ENCODE peak calls at places on chromosomes 3 and 15, in ten cellular contexts. Q is H4; J is left lung; B is body of pancreas; N is effector CD4-positive, alpha-beta T cell; S is CD4-positive, alpha-beta T cell; V is GM20000; A is activated T-cell treated with anti-CD3 and anti-CD28 coated beads for 4 hours; O is amniotic stem cell; X is NCI-H446. R is an unnamed sample.

GRCh38 chr3:154304936-154305335 is 19.4 kb downstream of the DHX36 start:
- DNase-seq in J (no peak), B (no peak), O (no peak), Q (no peak), A (no peak), X (no peak), V (no peak), S (no peak), N (no peak), R (no peak)

GRCh38 chr3:123447749-123448502 is 964 bp downstream of the ADCY5 start:
- DNase-seq in B (peak; percentile 27), S (no peak), A (no peak), X (no peak), V (peak; percentile 91), O (no peak), N (peak; percentile 11), Q (no peak), J (peak; percentile 83), R (no peak)

GRCh38 chr3:119681279-119681678 is 4.1 kb upstream of the COX17 start:
- DNase-seq in A (no peak), V (peak; percentile 44), X (no peak), N (no peak), S (no peak), B (no peak), J (no peak), O (no peak), Q (peak; percentile 51), R (no peak)

GRCh38 chr3:41194701-41195100 is 4.6 kb upstream of the CTNNB1 start:
- DNase-seq in S (no peak), Q (no peak), A (no peak), J (no peak), B (no peak), X (no peak), N (no peak), V (no peak), O (no peak), R (no peak)

GRCh38 chr15:88704791-88705768 is 66.3 kb downstream of the ISG20 start:
- DNase-seq in B (no peak), N (no peak), X (no peak), Q (no peak), O (no peak), A (no peak), J (no peak), S (no peak), V (no peak), R (no peak)

GRCh38 chr15:82646250-82647044 is 716 bp downstream of the CPEB1 start:
- DNase-seq in B (peak; percentile 45), S (no peak), O (no peak), X (no peak), N (no peak), J (no peak), A (no peak), Q (no peak), V (no peak), R (no peak)

GRCh38 chr15:101489633-101490407 is at the start of gene PCSK6:
- DNase-seq in V (peak; percentile 75), A (no peak), O (no peak), Q (no peak), B (no peak), X (no peak), S (no peak), J (no peak), N (no peak), R (no peak)

GRCh38 chr15:63107895-63108546 is 13.6 kb upstream of the LACTB start:
- DNase-seq in Q (peak; percentile 100), N (no peak), A (no peak), S (no peak), J (no peak), X (no peak), O (peak; percentile 99), B (peak; percentile 26), V (no peak), R (no peak)

GRCh38 chr15:79310612-79310984 is 314 bp upstream of the TMED3 start:
- DNase-seq in O (no peak), V (no peak), A (no peak), J (no peak), N (no peak), Q (peak; percentile 23), B (peak; percentile 34), X (no peak), S (no peak), R (no peak)

GRCh38 chr3:126340596-126340942 is 16.6 kb downstream of the KLF15 start:
- DNase-seq in O (no peak), Q (no peak), J (no peak), N (no peak), V (no peak), S (no peak), B (no peak), A (no peak), X (no peak), R (peak; percentile 40)

GRCh38 chr3:178777718-178778411 is 241.6 kb downstream of the KCNMB2 start:
- DNase-seq in Q (no peak), X (no peak), A (no peak), J (no peak), N (no peak), S (no peak), O (peak; percentile 7), V (peak; percentile 33), B (no peak), R (no peak)

GRCh38 chr15:22891426-22892210 is 53.2 kb downstream of the NIPA2 start:
- DNase-seq in X (no peak), A (no peak), V (no peak), O (no peak), J (no peak), Q (no peak), S (no peak), N (no peak), B (no peak), R (no peak)

GRCh38 chr3:44323341-44323955 is 15.1 kb upstream of the TCAIM start:
- DNase-seq in N (peak; percentile 49), V (peak; percentile 23), A (peak; percentile 41), B (peak; percentile 78), Q (peak; percentile 37), J (no peak), S (peak; percentile 26), X (peak; percentile 32), O (peak; percentile 59), R (no peak)

GRCh38 chr3:104206925-104207324 is 1159.8 kb upstream of the ALCAM start:
- DNase-seq in V (no peak), A (no peak), Q (no peak), N (no peak), J (no peak), X (no peak), S (no peak), B (peak; percentile 25), O (no peak), R (no peak)

GRCh38 chr3:188187055-188187454 is 33.1 kb downstream of the LPP start:
- DNase-seq in Q (no peak), N (no peak), S (no peak), J (no peak), O (no peak), A (no peak), X (no peak), V (no peak), B (no peak), R (no peak)

GRCh38 chr15:96817900-96818299 is 487.4 kb downstream of the NR2F2 start:
- DNase-seq in N (no peak), X (no peak), B (no peak), J (no peak), Q (no peak), V (no peak), A (no peak), S (no peak), O (no peak), R (no peak)

GRCh38 chr3:37096292-37096691 is 78.1 kb downstream of the LRRFIP2 start:
- DNase-seq in X (no peak), B (no peak), Q (no peak), N (no peak), A (no peak), O (no peak), J (no peak), V (no peak), S (no peak), R (no peak)

GRCh38 chr3:185820973-185821758 is 3.7 kb downstream of the IGF2BP2 start:
- DNase-seq in Q (peak; percentile 74), N (no peak), A (no peak), B (no peak), S (no peak), X (no peak), O (peak; percentile 49), V (no peak), J (no peak), R (no peak)

GRCh38 chr15:29652595-29652994 is 169.7 kb downstream of the TJP1 start:
- DNase-seq in O (no peak), B (no peak), A (no peak), J (no peak), S (no peak), N (no peak), Q (no peak), V (no peak), X (no peak), R (no peak)

GRCh38 chr3:30124435-30125390 is 481.7 kb upstream of the TGFBR2 start:
- DNase-seq in V (no peak), X (no peak), S (no peak), Q (peak; percentile 36), J (no peak), B (peak; percentile 30), A (no peak), O (no peak), N (no peak), R (no peak)

GRCh38 chr3:40843851-40844548 is 319.2 kb downstream of the ZNF621 start:
- DNase-seq in O (no peak), S (no peak), Q (no peak), A (no peak), N (no peak), X (no peak), V (no peak), J (no peak), B (no peak), R (no peak)

GRCh38 chr3:98596902-98597500 is 3.6 kb upstream of the CPOX start:
- DNase-seq in X (peak; percentile 1), O (peak; percentile 21), N (no peak), V (no peak), A (no peak), Q (no peak), S (no peak), B (no peak), J (no peak), R (no peak)

GRCh38 chr3:31610700-31611275 is 78.1 kb downstream of the STT3B start:
- DNase-seq in N (no peak), A (no peak), S (no peak), J (no peak), X (no peak), O (peak; percentile 20), Q (peak; percentile 19), B (no peak), V (no peak), R (no peak)

GRCh38 chr3:68973635-68974034 is 39.8 kb downstream of the EOGT start:
- DNase-seq in S (no peak), X (no peak), O (no peak), Q (no peak), N (no peak), V (no peak), A (no peak), J (no peak), B (no peak), R (no peak)

GRCh38 chr3:129344540-129345220 is 66.0 kb downstream of the HMCES start:
- DNase-seq in B (no peak), Q (no peak), O (no peak), S (no peak), J (no peak), A (no peak), X (no peak), V (no peak), N (no peak), R (no peak)

GRCh38 chr3:66722675-66723074 is 221.9 kb upstream of the LRIG1 start:
- DNase-seq in A (no peak), X (no peak), J (no peak), Q (peak; percentile 3), N (no peak), O (peak; percentile 63), S (no peak), B (no peak), V (no peak), R (no peak)

GRCh38 chr3:73484656-73485248 is 140.0 kb downstream of the PDZRN3 start:
- DNase-seq in Q (no peak), V (peak; percentile 27), O (no peak), B (no peak), J (no peak), A (no peak), N (no peak), X (no peak), S (no peak), R (no peak)

GRCh38 chr3:129228891-129229585 is 20.4 kb upstream of the COPG1 start:
- DNase-seq in B (no peak), J (no peak), O (peak; percentile 40), S (no peak), V (no peak), N (no peak), A (no peak), Q (peak; percentile 93), X (no peak), R (no peak)